ENCODE peak calls at places on chromosomes 5 and 9, in ten cellular contexts. One of them, this sample, is unnamed.

GRCh38 chr5:3394877-3395599 is 200.6 kb upstream of the IRX1 start:
- DNase-seq in lower lobe of right lung: no peak
- DNase-seq in right atrium auricular region: no peak
- DNase-seq in breast epithelium: no peak
- DNase-seq in stomach: peak; percentile 17
- DNase-seq in right lobe of liver: no peak
- DNase-seq in sigmoid colon: no peak
- DNase-seq in neural progenitor cell: peak; percentile 70
- DNase-seq in GM23338: no peak
- DNase-seq in heart right ventricle: peak; percentile 46
- DNase-seq in this sample: no peak

GRCh38 chr5:72244862-72245371 is 75.1 kb downstream of the MRPS27 start:
- DNase-seq in lower lobe of right lung: no peak
- DNase-seq in right atrium auricular region: no peak
- DNase-seq in breast epithelium: no peak
- DNase-seq in stomach: no peak
- DNase-seq in right lobe of liver: no peak
- DNase-seq in sigmoid colon: no peak
- DNase-seq in neural progenitor cell: peak; percentile 57
- DNase-seq in GM23338: peak; percentile 67
- DNase-seq in heart right ventricle: peak; percentile 12
- DNase-seq in this sample: no peak

GRCh38 chr5:167639213-167639612 is 652.2 kb upstream of the WWC1 start:
- DNase-seq in lower lobe of right lung: no peak
- DNase-seq in right atrium auricular region: no peak
- DNase-seq in breast epithelium: no peak
- DNase-seq in stomach: no peak
- DNase-seq in right lobe of liver: no peak
- DNase-seq in sigmoid colon: no peak
- DNase-seq in neural progenitor cell: no peak
- DNase-seq in GM23338: no peak
- DNase-seq in heart right ventricle: no peak
- DNase-seq in this sample: no peak

GRCh38 chr5:122997294-122997693 is 39.2 kb downstream of the PPIC start:
- DNase-seq in lower lobe of right lung: no peak
- DNase-seq in right atrium auricular region: no peak
- DNase-seq in breast epithelium: no peak
- DNase-seq in stomach: no peak
- DNase-seq in right lobe of liver: no peak
- DNase-seq in sigmoid colon: no peak
- DNase-seq in neural progenitor cell: peak; percentile 13
- DNase-seq in GM23338: peak; percentile 34
- DNase-seq in heart right ventricle: no peak
- DNase-seq in this sample: no peak

GRCh38 chr9:107488400-107489143 is 997 bp downstream of the KLF4 start:
- DNase-seq in lower lobe of right lung: peak; percentile 90
- DNase-seq in right atrium auricular region: peak; percentile 87
- DNase-seq in breast epithelium: peak; percentile 79
- DNase-seq in stomach: peak; percentile 56
- DNase-seq in right lobe of liver: peak; percentile 55
- DNase-seq in sigmoid colon: peak; percentile 94
- DNase-seq in neural progenitor cell: peak; percentile 64
- DNase-seq in GM23338: peak; percentile 50
- DNase-seq in heart right ventricle: peak; percentile 69
- DNase-seq in this sample: peak; percentile 73

GRCh38 chr5:3252235-3252634 is 343.4 kb upstream of the IRX1 start:
- DNase-seq in lower lobe of right lung: no peak
- DNase-seq in right atrium auricular region: no peak
- DNase-seq in breast epithelium: no peak
- DNase-seq in stomach: no peak
- DNase-seq in right lobe of liver: no peak
- DNase-seq in sigmoid colon: no peak
- DNase-seq in neural progenitor cell: no peak
- DNase-seq in GM23338: no peak
- DNase-seq in heart right ventricle: no peak
- DNase-seq in this sample: no peak

GRCh38 chr5:169795311-169795710 is 158.2 kb downstream of the DOCK2 start:
- DNase-seq in lower lobe of right lung: no peak
- DNase-seq in right atrium auricular region: no peak
- DNase-seq in breast epithelium: no peak
- DNase-seq in stomach: no peak
- DNase-seq in right lobe of liver: no peak
- DNase-seq in sigmoid colon: no peak
- DNase-seq in neural progenitor cell: no peak
- DNase-seq in GM23338: peak; percentile 32
- DNase-seq in heart right ventricle: no peak
- DNase-seq in this sample: no peak

GRCh38 chr9:91116226-91116625 is 245.5 kb downstream of the AUH start:
- DNase-seq in lower lobe of right lung: no peak
- DNase-seq in right atrium auricular region: no peak
- DNase-seq in breast epithelium: no peak
- DNase-seq in stomach: peak; percentile 50
- DNase-seq in right lobe of liver: no peak
- DNase-seq in sigmoid colon: no peak
- DNase-seq in neural progenitor cell: no peak
- DNase-seq in GM23338: no peak
- DNase-seq in heart right ventricle: no peak
- DNase-seq in this sample: peak; percentile 72

DNA sequence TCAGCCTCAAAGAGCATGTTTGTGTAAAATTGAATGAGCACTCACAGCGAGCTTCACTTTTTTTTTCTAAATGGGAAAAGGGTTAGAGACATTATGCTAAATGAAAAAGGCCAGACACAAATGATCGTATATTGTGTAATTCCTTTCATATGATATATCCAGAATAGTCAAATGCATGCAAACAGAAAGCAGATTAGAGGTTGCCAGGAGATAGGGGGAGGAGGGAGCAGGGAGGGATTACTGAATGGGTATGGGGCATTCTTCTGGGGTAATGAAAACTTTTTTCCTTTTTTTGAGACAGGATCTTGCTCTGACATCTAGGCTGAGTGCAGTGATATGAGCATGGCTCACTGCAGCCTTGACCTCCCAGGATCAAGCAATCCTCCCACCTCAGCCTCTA is 47.1 kb downstream of the DMAC1 start:
- DNase-seq in lower lobe of right lung: no peak
- DNase-seq in right atrium auricular region: no peak
- DNase-seq in breast epithelium: no peak
- DNase-seq in stomach: no peak
- DNase-seq in right lobe of liver: no peak
- DNase-seq in sigmoid colon: no peak
- DNase-seq in neural progenitor cell: no peak
- DNase-seq in GM23338: no peak
- DNase-seq in heart right ventricle: no peak
- DNase-seq in this sample: no peak
- H3K4me3 ChIP-seq in lower lobe of right lung: no peak overlapping the region
- H3K4me3 ChIP-seq in right atrium auricular region: no peak overlapping the region
- H3K4me3 ChIP-seq in breast epithelium: no peak overlapping the region
- H3K4me3 ChIP-seq in stomach: no peak overlapping the region
- H3K4me3 ChIP-seq in right lobe of liver: no peak overlapping the region
- H3K4me3 ChIP-seq in sigmoid colon: no peak overlapping the region
- H3K4me3 ChIP-seq in neural progenitor cell: no peak overlapping the region
- H3K4me3 ChIP-seq in GM23338: no peak overlapping the region
- H3K4me3 ChIP-seq in heart right ventricle: no peak overlapping the region
- H3K4me3 ChIP-seq in this sample: no peak overlapping the region

DNA sequence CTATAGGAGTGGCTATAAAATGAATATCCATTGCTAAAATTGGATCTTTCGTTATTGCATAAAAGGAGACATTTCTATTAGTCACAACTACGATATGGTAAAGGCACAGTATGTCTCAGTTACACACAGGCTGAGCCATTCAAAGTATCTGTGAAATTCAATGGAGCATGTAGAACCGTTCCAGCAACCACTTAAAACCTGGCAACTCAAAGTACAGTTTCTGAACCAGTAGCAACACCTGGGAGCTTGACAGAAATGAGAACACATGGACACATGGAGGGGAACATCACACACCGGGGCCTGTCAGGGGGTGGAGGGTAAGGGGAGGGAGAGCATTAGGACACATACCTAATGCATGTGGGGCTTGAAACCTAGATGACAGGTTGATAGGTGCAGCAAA is 15.4 kb downstream of the POC5 start:
- DNase-seq in lower lobe of right lung: no peak
- DNase-seq in right atrium auricular region: no peak
- DNase-seq in breast epithelium: no peak
- DNase-seq in stomach: no peak
- DNase-seq in right lobe of liver: no peak
- DNase-seq in sigmoid colon: no peak
- DNase-seq in neural progenitor cell: no peak
- DNase-seq in GM23338: no peak
- DNase-seq in heart right ventricle: peak; percentile 43
- DNase-seq in this sample: peak; percentile 61
- H3K27ac ChIP-seq in lower lobe of right lung: no peak overlapping the region
- H3K27ac ChIP-seq in right atrium auricular region: no peak overlapping the region
- H3K27ac ChIP-seq in breast epithelium: no peak overlapping the region
- H3K27ac ChIP-seq in stomach: no peak overlapping the region
- H3K27ac ChIP-seq in right lobe of liver: no peak overlapping the region
- H3K27ac ChIP-seq in sigmoid colon: no peak overlapping the region
- H3K27ac ChIP-seq in neural progenitor cell: no peak overlapping the region
- H3K27ac ChIP-seq in GM23338: no peak overlapping the region
- H3K27ac ChIP-seq in heart right ventricle: no peak overlapping the region
- H3K27ac ChIP-seq in this sample: no peak overlapping the region

GRCh38 chr5:131709043-131709442 is 74.0 kb upstream of the RAPGEF6 start:
- DNase-seq in lower lobe of right lung: no peak
- DNase-seq in right atrium auricular region: no peak
- DNase-seq in breast epithelium: no peak
- DNase-seq in stomach: no peak
- DNase-seq in right lobe of liver: no peak
- DNase-seq in sigmoid colon: no peak
- DNase-seq in neural progenitor cell: no peak
- DNase-seq in GM23338: no peak
- DNase-seq in heart right ventricle: no peak
- DNase-seq in this sample: no peak

GRCh38 chr5:131706278-131706677 is 71.2 kb upstream of the RAPGEF6 start:
- DNase-seq in lower lobe of right lung: no peak
- DNase-seq in right atrium auricular region: no peak
- DNase-seq in breast epithelium: no peak
- DNase-seq in stomach: no peak
- DNase-seq in right lobe of liver: no peak
- DNase-seq in sigmoid colon: no peak
- DNase-seq in neural progenitor cell: no peak
- DNase-seq in GM23338: no peak
- DNase-seq in heart right ventricle: no peak
- DNase-seq in this sample: no peak

GRCh38 chr5:131710391-131710790 is 75.4 kb upstream of the RAPGEF6 start:
- DNase-seq in lower lobe of right lung: no peak
- DNase-seq in right atrium auricular region: no peak
- DNase-seq in breast epithelium: no peak
- DNase-seq in stomach: no peak
- DNase-seq in right lobe of liver: no peak
- DNase-seq in sigmoid colon: no peak
- DNase-seq in neural progenitor cell: no peak
- DNase-seq in GM23338: no peak
- DNase-seq in heart right ventricle: no peak
- DNase-seq in this sample: no peak
- H3K4me3 ChIP-seq in lower lobe of right lung: no peak overlapping the region
- H3K4me3 ChIP-seq in right atrium auricular region: no peak overlapping the region
- H3K4me3 ChIP-seq in breast epithelium: no peak overlapping the region
- H3K4me3 ChIP-seq in stomach: no peak overlapping the region
- H3K4me3 ChIP-seq in right lobe of liver: no peak overlapping the region
- H3K4me3 ChIP-seq in sigmoid colon: no peak overlapping the region
- H3K4me3 ChIP-seq in neural progenitor cell: no peak overlapping the region
- H3K4me3 ChIP-seq in GM23338: no peak overlapping the region
- H3K4me3 ChIP-seq in heart right ventricle: no peak overlapping the region
- H3K4me3 ChIP-seq in this sample: no peak overlapping the region

GRCh38 chr9:136402067-136402466 is 2.1 kb upstream of the SNAPC4 start:
- DNase-seq in lower lobe of right lung: no peak
- DNase-seq in right atrium auricular region: no peak
- DNase-seq in breast epithelium: no peak
- DNase-seq in stomach: no peak
- DNase-seq in right lobe of liver: no peak
- DNase-seq in sigmoid colon: no peak
- DNase-seq in neural progenitor cell: no peak
- DNase-seq in GM23338: no peak
- DNase-seq in heart right ventricle: no peak
- DNase-seq in this sample: no peak

GRCh38 chr9:136403538-136403914 is 3.6 kb upstream of the SNAPC4 start:
- DNase-seq in lower lobe of right lung: no peak
- DNase-seq in right atrium auricular region: no peak
- DNase-seq in breast epithelium: no peak
- DNase-seq in stomach: no peak
- DNase-seq in right lobe of liver: no peak
- DNase-seq in sigmoid colon: no peak
- DNase-seq in neural progenitor cell: no peak
- DNase-seq in GM23338: no peak
- DNase-seq in heart right ventricle: no peak
- DNase-seq in this sample: no peak

GRCh38 chr9:136404801-136405136 is 4.8 kb upstream of the SNAPC4 start:
- DNase-seq in lower lobe of right lung: no peak
- DNase-seq in right atrium auricular region: no peak
- DNase-seq in breast epithelium: no peak
- DNase-seq in stomach: no peak
- DNase-seq in right lobe of liver: no peak
- DNase-seq in sigmoid colon: no peak
- DNase-seq in neural progenitor cell: no peak
- DNase-seq in GM23338: no peak
- DNase-seq in heart right ventricle: no peak
- DNase-seq in this sample: no peak

GRCh38 chr9:136405481-136405880 is 4.9 kb downstream of the ENTR1 start:
- DNase-seq in lower lobe of right lung: no peak
- DNase-seq in right atrium auricular region: no peak
- DNase-seq in breast epithelium: no peak
- DNase-seq in stomach: no peak
- DNase-seq in right lobe of liver: no peak
- DNase-seq in sigmoid colon: no peak
- DNase-seq in neural progenitor cell: no peak
- DNase-seq in GM23338: no peak
- DNase-seq in heart right ventricle: no peak
- DNase-seq in this sample: no peak

DNA sequence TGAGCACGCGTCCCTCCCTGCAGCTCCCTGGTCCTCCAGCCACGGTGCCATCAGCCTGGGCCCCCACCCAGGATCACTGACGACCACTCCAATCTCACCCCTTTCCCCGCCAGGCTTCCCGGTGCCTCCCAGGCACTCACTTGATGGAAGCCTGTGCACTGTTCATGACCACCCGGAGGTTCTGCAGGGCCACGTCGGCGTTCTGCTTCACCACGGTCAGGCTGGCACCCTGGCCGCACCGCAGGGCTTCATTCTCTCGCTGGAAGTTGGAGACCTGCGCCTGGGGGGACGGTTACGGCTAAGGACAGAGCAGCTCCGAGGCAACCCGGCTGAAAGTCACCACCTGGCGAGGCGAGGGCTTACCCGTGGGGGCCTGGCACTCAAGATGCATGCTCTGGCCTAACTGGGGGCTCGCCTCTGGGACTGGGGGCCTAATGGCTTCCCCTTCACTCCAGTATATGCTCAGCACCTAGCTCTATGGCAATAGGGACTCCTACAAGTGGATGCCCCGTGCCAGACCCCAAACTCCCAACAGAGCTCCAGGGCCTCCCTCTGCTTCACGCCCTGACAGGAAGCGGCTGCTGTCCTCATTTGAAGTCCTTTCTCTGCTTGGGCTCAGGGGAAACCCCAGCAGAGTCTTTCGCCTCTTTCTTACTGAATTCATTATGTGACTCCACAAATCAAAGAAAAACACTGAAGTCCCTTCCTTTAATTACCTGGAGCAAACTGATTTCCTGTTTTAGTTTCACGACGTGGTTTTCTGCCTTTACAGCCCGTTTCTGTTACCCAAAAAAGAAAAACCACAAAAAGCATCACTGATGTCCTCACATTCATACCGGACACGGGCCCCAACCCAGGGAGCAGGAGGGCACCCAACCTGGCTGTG is 4.2 kb upstream of the SNAPC4 start:
- DNase-seq in lower lobe of right lung: no peak
- DNase-seq in right atrium auricular region: no peak
- DNase-seq in breast epithelium: no peak
- DNase-seq in stomach: no peak
- DNase-seq in right lobe of liver: no peak
- DNase-seq in sigmoid colon: no peak
- DNase-seq in neural progenitor cell: no peak
- DNase-seq in GM23338: no peak
- DNase-seq in heart right ventricle: no peak
- DNase-seq in this sample: no peak
- H3K27ac ChIP-seq in lower lobe of right lung: no peak overlapping the region
- H3K27ac ChIP-seq in right atrium auricular region: no peak overlapping the region
- H3K27ac ChIP-seq in breast epithelium: no peak overlapping the region
- H3K27ac ChIP-seq in stomach: no peak overlapping the region
- H3K27ac ChIP-seq in right lobe of liver: no peak overlapping the region
- H3K27ac ChIP-seq in sigmoid colon: no peak overlapping the region
- H3K27ac ChIP-seq in neural progenitor cell: no peak overlapping the region
- H3K27ac ChIP-seq in GM23338: no peak overlapping the region
- H3K27ac ChIP-seq in heart right ventricle: no peak overlapping the region
- H3K27ac ChIP-seq in this sample: no peak overlapping the region

This sample was measured in thyroid gland.